ENCODE peak calls at places on chromosomes 4 and X, in eight cellular contexts. One of them, this sample, is unnamed.

GRCh38 chrX:136694491-136695087 is 46.6 kb downstream of the CD40LG start:
- DNase-seq in naive B cell: peak
- DNase-seq in stimulated activated CD4-positive, alpha-beta T cell treated with anti-CD3 and anti-CD28 coated beads, Interleukin-12 subunit alpha, Interleukin-12 subunit beta, amount 100 ng/mL, for 24 hours: no peak
- DNase-seq in mesothelial cell of epicardium: no peak
- DNase-seq in GM12878: no peak
- DNase-seq in lower leg skin: no peak
- DNase-seq in Jurkat, Clone E6-1: peak
- DNase-seq in activated CD8-positive, alpha-beta T cell treated with anti-CD3 and anti-CD28 coated beads, Interleukin-2, amount 10 ng/mL, durations not matched to agents 7 days and 5 days: peak
- DNase-seq in this sample: peak

GRCh38 chrX:25021132-25021498 is 5.3 kb upstream of the ARX start:
- DNase-seq in naive B cell: no peak
- DNase-seq in stimulated activated CD4-positive, alpha-beta T cell treated with anti-CD3 and anti-CD28 coated beads, Interleukin-12 subunit alpha, Interleukin-12 subunit beta, amount 100 ng/mL, for 24 hours: no peak
- DNase-seq in mesothelial cell of epicardium: no peak
- DNase-seq in GM12878: no peak
- DNase-seq in lower leg skin: no peak
- DNase-seq in Jurkat, Clone E6-1: no peak
- DNase-seq in activated CD8-positive, alpha-beta T cell treated with anti-CD3 and anti-CD28 coated beads, Interleukin-2, amount 10 ng/mL, durations not matched to agents 7 days and 5 days: no peak
- DNase-seq in this sample: peak

GRCh38 chrX:140180585-140180984 is 215.3 kb upstream of the CXorf66 start:
- DNase-seq in naive B cell: no peak
- DNase-seq in stimulated activated CD4-positive, alpha-beta T cell treated with anti-CD3 and anti-CD28 coated beads, Interleukin-12 subunit alpha, Interleukin-12 subunit beta, amount 100 ng/mL, for 24 hours: no peak
- DNase-seq in mesothelial cell of epicardium: no peak
- DNase-seq in GM12878: no peak
- DNase-seq in lower leg skin: no peak
- DNase-seq in Jurkat, Clone E6-1: no peak
- DNase-seq in activated CD8-positive, alpha-beta T cell treated with anti-CD3 and anti-CD28 coated beads, Interleukin-2, amount 10 ng/mL, durations not matched to agents 7 days and 5 days: no peak
- DNase-seq in this sample: no peak

GRCh38 chrX:20585782-20586181 is 319.1 kb upstream of the RPS6KA3 start:
- DNase-seq in naive B cell: no peak
- DNase-seq in stimulated activated CD4-positive, alpha-beta T cell treated with anti-CD3 and anti-CD28 coated beads, Interleukin-12 subunit alpha, Interleukin-12 subunit beta, amount 100 ng/mL, for 24 hours: no peak
- DNase-seq in mesothelial cell of epicardium: no peak
- DNase-seq in GM12878: no peak
- DNase-seq in lower leg skin: no peak
- DNase-seq in Jurkat, Clone E6-1: no peak
- DNase-seq in activated CD8-positive, alpha-beta T cell treated with anti-CD3 and anti-CD28 coated beads, Interleukin-2, amount 10 ng/mL, durations not matched to agents 7 days and 5 days: no peak
- DNase-seq in this sample: no peak

GRCh38 chr4:86778169-86778568 is 71.0 kb downstream of the SLC10A6 start:
- DNase-seq in naive B cell: no peak
- DNase-seq in stimulated activated CD4-positive, alpha-beta T cell treated with anti-CD3 and anti-CD28 coated beads, Interleukin-12 subunit alpha, Interleukin-12 subunit beta, amount 100 ng/mL, for 24 hours: no peak
- DNase-seq in mesothelial cell of epicardium: no peak
- DNase-seq in GM12878: no peak
- DNase-seq in lower leg skin: no peak
- DNase-seq in Jurkat, Clone E6-1: no peak
- DNase-seq in activated CD8-positive, alpha-beta T cell treated with anti-CD3 and anti-CD28 coated beads, Interleukin-2, amount 10 ng/mL, durations not matched to agents 7 days and 5 days: no peak
- DNase-seq in this sample: no peak

GRCh38 chr4:138341739-138342415 is 99.7 kb upstream of the SLC7A11 start:
- DNase-seq in naive B cell: peak
- DNase-seq in stimulated activated CD4-positive, alpha-beta T cell treated with anti-CD3 and anti-CD28 coated beads, Interleukin-12 subunit alpha, Interleukin-12 subunit beta, amount 100 ng/mL, for 24 hours: no peak
- DNase-seq in mesothelial cell of epicardium: no peak
- DNase-seq in GM12878: peak
- DNase-seq in lower leg skin: no peak
- DNase-seq in Jurkat, Clone E6-1: peak
- DNase-seq in activated CD8-positive, alpha-beta T cell treated with anti-CD3 and anti-CD28 coated beads, Interleukin-2, amount 10 ng/mL, durations not matched to agents 7 days and 5 days: peak
- DNase-seq in this sample: no peak

GRCh38 chr4:72323227-72323626 is 245.8 kb downstream of the ADAMTS3 start:
- DNase-seq in naive B cell: no peak
- DNase-seq in stimulated activated CD4-positive, alpha-beta T cell treated with anti-CD3 and anti-CD28 coated beads, Interleukin-12 subunit alpha, Interleukin-12 subunit beta, amount 100 ng/mL, for 24 hours: no peak
- DNase-seq in mesothelial cell of epicardium: no peak
- DNase-seq in GM12878: no peak
- DNase-seq in lower leg skin: no peak
- DNase-seq in Jurkat, Clone E6-1: no peak
- DNase-seq in activated CD8-positive, alpha-beta T cell treated with anti-CD3 and anti-CD28 coated beads, Interleukin-2, amount 10 ng/mL, durations not matched to agents 7 days and 5 days: no peak
- DNase-seq in this sample: no peak

GRCh38 chrX:67524950-67525691 is 18.7 kb upstream of the AR start:
- DNase-seq in naive B cell: no peak
- DNase-seq in stimulated activated CD4-positive, alpha-beta T cell treated with anti-CD3 and anti-CD28 coated beads, Interleukin-12 subunit alpha, Interleukin-12 subunit beta, amount 100 ng/mL, for 24 hours: no peak
- DNase-seq in mesothelial cell of epicardium: no peak
- DNase-seq in GM12878: no peak
- DNase-seq in lower leg skin: no peak
- DNase-seq in Jurkat, Clone E6-1: no peak
- DNase-seq in activated CD8-positive, alpha-beta T cell treated with anti-CD3 and anti-CD28 coated beads, Interleukin-2, amount 10 ng/mL, durations not matched to agents 7 days and 5 days: no peak
- DNase-seq in this sample: no peak